ENCODE peak calls at places on chromosome 16, in seven cellular contexts. S, V, M, N, Q, J and U are unnamed samples.

GRCh38 chr16:85278851-85279250 is 166.6 kb upstream of the CIBAR2 start:
- DNase-seq in Q (no peak), J (no peak), N (no peak), V (no peak), M (no peak), S (no peak), U (no peak)

GRCh38 chr16:78034530-78034929 is 12.2 kb downstream of the CLEC3A start:
- DNase-seq in S (no peak), N (no peak), Q (no peak), J (no peak), V (no peak), M (no peak), U (no peak)

GRCh38 chr16:31083981-31084380 is 4.8 kb downstream of the PRSS53 start:
- DNase-seq in J (no peak), V (no peak), M (no peak), N (no peak), S (no peak), Q (no peak), U (no peak)

GRCh38 chr16:26316683-26317464 is 625.1 kb downstream of the HS3ST4 start:
- DNase-seq in J (no peak), S (no peak), V (peak), N (no peak), M (peak), Q (no peak), U (no peak)

GRCh38 chr16:49010879-49011278 is 270.8 kb downstream of the CBLN1 start:
- DNase-seq in V (no peak), N (no peak), J (no peak), M (no peak), Q (no peak), S (no peak), U (no peak)

GRCh38 chr16:27972500-27972899 is 91.0 kb downstream of the GSG1L start:
- DNase-seq in M (peak), V (no peak), Q (peak), N (peak), J (no peak), S (peak), U (no peak)

GRCh38 chr16:29784901-29785500 is 5.5 kb upstream of the KIF22 start:
- DNase-seq in Q (no peak), V (peak), J (no peak), S (peak), N (peak), M (peak), U (no peak)

GRCh38 chr16:57591086-57591869 is 37.2 kb upstream of the ADGRG1 start:
- DNase-seq in M (peak), N (peak), Q (peak), J (no peak), V (peak), S (peak), U (peak)

GRCh38 chr16:15856901-15857778 is at the start of gene MYH11:
- DNase-seq in Q (no peak), V (peak), M (peak), N (no peak), J (no peak), S (no peak), U (no peak)

GRCh38 chr16:66601471-66601870 is 3.0 kb upstream of the CMTM3 start:
- DNase-seq in N (no peak), S (no peak), M (no peak), V (no peak), J (no peak), Q (no peak), U (no peak)

GRCh38 chr16:27723711-27724490 is 174.0 kb downstream of the KATNIP start:
- DNase-seq in Q (no peak), S (no peak), N (no peak), J (no peak), V (no peak), M (no peak), U (no peak)

GRCh38 chr16:85759631-85760419 is 8.9 kb upstream of the C16orf74 start:
- DNase-seq in N (no peak), V (no peak), S (no peak), J (no peak), Q (peak), M (no peak), U (peak)

GRCh38 chr16:86122681-86123342 is 223.8 kb downstream of the IRF8 start:
- DNase-seq in Q (no peak), S (no peak), N (no peak), M (no peak), V (no peak), J (no peak), U (no peak)

GRCh38 chr16:75864243-75864642 is 138.0 kb upstream of the CPHXL start:
- DNase-seq in J (no peak), V (no peak), Q (no peak), N (no peak), S (no peak), M (no peak), U (no peak)

GRCh38 chr16:1645914-1646525 is 32.1 kb upstream of the JPT2 start:
- DNase-seq in J (no peak), S (peak), V (no peak), Q (peak), M (no peak), N (no peak), U (no peak)

GRCh38 chr16:82653550-82654511 is 27.1 kb downstream of the CDH13 start:
- DNase-seq in V (no peak), Q (peak), N (peak), S (peak), M (no peak), J (peak), U (no peak)

GRCh38 chr16:29777576-29778360 is at the start of gene ZG16:
- DNase-seq in Q (no peak), N (no peak), S (no peak), M (no peak), V (no peak), J (no peak), U (no peak)

GRCh38 chr16:84548971-84549844 is 44.7 kb upstream of the MEAK7 start:
- DNase-seq in Q (no peak), J (no peak), N (no peak), M (no peak), S (peak), V (no peak), U (no peak)

GRCh38 chr16:66569827-66570405 is 3.7 kb downstream of the CMTM1 start:
- DNase-seq in Q (peak), J (no peak), S (no peak), M (no peak), V (no peak), N (peak), U (no peak)

GRCh38 chr16:2894231-2894630 is 11.2 kb downstream of the FLYWCH2 start:
- DNase-seq in S (no peak), J (no peak), Q (no peak), V (no peak), N (no peak), M (no peak), U (no peak)

GRCh38 chr16:85678821-85679220 is 9.9 kb downstream of the GINS2 start:
- DNase-seq in Q (no peak), M (no peak), S (no peak), J (no peak), V (no peak), N (no peak), U (no peak)

GRCh38 chr16:17206712-17207111 is 264.0 kb downstream of the XYLT1 start:
- DNase-seq in J (no peak), S (no peak), V (no peak), M (no peak), Q (no peak), N (peak), U (no peak)

GRCh38 chr16:14585287-14585686 is 44.8 kb downstream of the PARN start:
- DNase-seq in S (no peak), M (no peak), V (no peak), Q (no peak), J (no peak), N (no peak), U (no peak)

GRCh38 chr16:83931556-83931955 is 21.5 kb upstream of the OSGIN1 start:
- DNase-seq in M (no peak), S (no peak), V (no peak), N (no peak), J (no peak), Q (no peak), U (no peak)

GRCh38 chr16:14497245-14498082 is 132.6 kb downstream of the PARN start:
- DNase-seq in J (no peak), S (no peak), M (no peak), N (no peak), V (no peak), Q (no peak), U (no peak)

GRCh38 chr16:84643180-84643583 is 5.1 kb upstream of the KLHL36 start:
- DNase-seq in N (peak), M (no peak), Q (no peak), J (peak), S (no peak), V (no peak), U (peak)

GRCh38 chr16:83011101-83011720 is 384.4 kb downstream of the CDH13 start:
- DNase-seq in J (no peak), Q (no peak), N (no peak), M (no peak), V (no peak), S (no peak), U (no peak)

GRCh38 chr16:50609049-50609832 is 61.0 kb downstream of the NKD1 start:
- DNase-seq in S (no peak), M (no peak), J (no peak), Q (no peak), N (no peak), V (no peak), U (no peak)

GRCh38 chr16:86578499-86579267 is at the start of gene FOXL1:
- DNase-seq in V (no peak), J (peak), Q (no peak), N (no peak), S (no peak), M (peak), U (no peak)

GRCh38 chr16:50011707-50012106 is 13.3 kb upstream of the CNEP1R1 start:
- DNase-seq in Q (no peak), N (no peak), J (no peak), V (no peak), M (no peak), S (no peak), U (no peak)

GRCh38 chr16:4654946-4655590 is 30.4 kb downstream of the MGRN1 start:
- DNase-seq in J (no peak), V (no peak), Q (no peak), N (no peak), S (no peak), M (no peak), U (no peak)

GRCh38 chr16:4653981-4654380 is 29.4 kb downstream of the MGRN1 start:
- DNase-seq in M (no peak), J (no peak), N (no peak), S (no peak), V (no peak), Q (peak), U (no peak)

GRCh38 chr16:4656221-4656620 is 31.6 kb downstream of the MGRN1 start:
- DNase-seq in S (no peak), N (no peak), J (no peak), V (no peak), Q (no peak), M (no peak), U (no peak)

GRCh38 chr16:4655801-4656200 is 31.2 kb downstream of the MGRN1 start:
- DNase-seq in J (no peak), V (no peak), N (no peak), Q (no peak), M (no peak), S (no peak), U (no peak)

GRCh38 chr16:4654387-4654901 is 29.8 kb downstream of the MGRN1 start:
- DNase-seq in S (no peak), V (no peak), M (no peak), J (no peak), N (no peak), Q (no peak), U (no peak)
- TF ChIP-seq CTCF in S (no peak), V (no peak), M (no peak), J (no peak), N (no peak), Q (no peak), U (no peak)

GRCh38 chr16:8869212-8869987 is 594 bp upstream of the CARHSP1 start:
- DNase-seq in V (no peak), M (peak), N (no peak), Q (no peak), S (no peak), J (no peak), U (peak)
- TF ChIP-seq CTCF in V (no peak), M (no peak), N (peak), Q (no peak), S (no peak), J (no peak), U (peak)

GRCh38 chr16:11497329-11497805 is 89.4 kb downstream of the LITAF start:
- DNase-seq in Q (peak), N (peak), V (no peak), S (no peak), M (peak), J (no peak), U (peak)
- TF ChIP-seq CTCF in Q (no peak), N (peak), V (no peak), S (no peak), M (no peak), J (peak), U (no peak)

DNA sequence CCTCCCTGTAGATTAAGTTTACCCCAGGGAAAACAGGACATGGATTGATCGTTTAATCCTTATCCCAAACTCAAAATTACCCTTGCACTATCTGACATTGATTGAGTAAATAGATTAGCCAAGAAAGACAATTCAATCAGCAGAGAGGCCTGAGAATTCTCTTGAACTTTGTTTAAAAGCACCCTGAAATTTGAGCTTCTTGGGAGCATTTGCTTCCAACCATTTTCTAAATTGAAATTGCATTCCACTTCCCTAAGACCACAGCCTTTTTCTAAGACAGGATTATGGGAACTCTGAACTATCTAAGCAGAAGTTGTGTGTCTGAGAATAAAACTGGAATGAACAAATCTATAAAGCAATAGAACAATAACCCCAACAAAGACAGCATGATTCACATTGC is 76.6 kb upstream of the TNRC6A start:
- DNase-seq in M (no peak), S (no peak), N (no peak), Q (no peak), J (no peak), V (no peak), U (no peak)
- TF ChIP-seq CTCF in M (no peak), S (no peak), N (no peak), Q (no peak), J (no peak), V (no peak), U (no peak)

GRCh38 chr16:20637247-20637646 is 60.2 kb downstream of the ACSM1 start:
- DNase-seq in Q (no peak), M (no peak), J (no peak), S (no peak), V (no peak), N (no peak), U (no peak)
- TF ChIP-seq CTCF in Q (no peak), M (no peak), J (no peak), S (no peak), V (no peak), N (no peak), U (no peak)

GRCh38 chr16:53695070-53695469 is 8.6 kb downstream of the RPGRIP1L start:
- DNase-seq in N (peak), J (peak), M (no peak), Q (no peak), V (no peak), S (no peak), U (no peak)

GRCh38 chr16:53689636-53690035 is 14.0 kb downstream of the RPGRIP1L start:
- DNase-seq in V (no peak), M (no peak), Q (no peak), N (no peak), J (no peak), S (no peak), U (no peak)

DNA sequence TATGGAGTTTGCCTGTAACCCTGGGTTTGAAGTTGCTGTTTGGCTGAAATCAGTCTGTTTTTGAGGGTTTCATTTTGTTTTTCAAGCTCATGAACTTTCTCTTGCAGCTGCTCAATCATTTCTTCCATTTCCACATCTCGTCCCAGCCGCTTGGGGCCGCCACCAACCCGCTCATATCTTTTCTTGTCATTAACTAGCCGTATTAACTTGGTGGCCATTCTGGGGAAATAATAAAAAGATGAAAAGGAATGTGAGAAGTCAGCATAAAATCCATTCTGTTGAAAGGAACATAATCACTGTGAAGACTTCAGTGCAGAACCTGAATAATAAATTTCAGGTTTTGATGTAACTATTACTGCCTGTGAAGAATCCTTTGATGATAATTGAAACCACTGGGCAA is 11.5 kb downstream of the RPGRIP1L start:
- DNase-seq in N (no peak), Q (no peak), J (no peak), M (peak), V (no peak), S (no peak), U (no peak)
- TF ChIP-seq CTCF in N (no peak), Q (peak), J (no peak), M (peak), V (peak), S (no peak), U (no peak)

GRCh38 chr16:89572478-89573205 is 2.9 kb upstream of the CPNE7 start:
- DNase-seq in Q (no peak), J (no peak), M (no peak), V (no peak), S (no peak), N (no peak), U (peak)

GRCh38 chr16:89573826-89574680 is 1.5 kb upstream of the CPNE7 start:
- DNase-seq in V (no peak), J (no peak), M (no peak), Q (no peak), S (no peak), N (no peak), U (peak)

GRCh38 chr16:89576173-89577054 is 856 bp downstream of the CPNE7 start:
- DNase-seq in M (no peak), Q (no peak), S (no peak), N (no peak), J (no peak), V (no peak), U (peak)

GRCh38 chr16:89575247-89576172 is at the start of gene CPNE7:
- DNase-seq in S (no peak), N (no peak), V (no peak), M (peak), Q (peak), J (no peak), U (peak)

DNA sequence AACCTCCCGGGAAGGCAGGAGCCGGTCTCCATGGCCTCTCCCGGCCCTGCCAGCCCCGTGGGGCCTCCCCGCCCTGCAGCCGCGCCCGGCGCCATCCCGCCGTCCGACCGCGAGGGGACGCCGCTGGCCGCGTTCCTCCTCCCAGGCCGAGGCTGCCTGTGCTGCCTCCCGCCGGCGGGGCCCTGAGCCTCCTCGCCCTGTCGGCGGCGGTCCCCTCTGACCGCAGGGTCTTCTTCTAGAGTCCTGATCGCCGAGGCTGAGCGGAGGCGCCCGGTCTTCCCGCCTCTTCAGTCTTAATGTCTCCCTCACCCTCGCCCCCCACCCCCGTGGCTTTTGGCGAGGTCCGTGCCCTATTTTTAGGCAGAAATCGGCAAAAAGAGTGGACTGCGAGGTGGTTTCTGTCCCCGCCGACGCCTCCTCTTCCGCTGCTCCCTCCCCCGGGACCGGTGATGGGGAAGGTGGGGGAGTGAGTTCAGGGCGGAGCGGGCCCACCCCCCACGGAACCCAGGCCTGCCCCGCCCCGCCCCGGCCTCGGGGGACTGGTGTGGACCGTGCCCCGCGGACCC is 794 bp upstream of the CPNE7 start:
- DNase-seq in N (peak), M (peak), J (no peak), V (peak), S (peak), Q (peak), U (peak)
- TF ChIP-seq CTCF in N (peak), M (peak), J (peak), V (peak), S (no peak), Q (peak), U (no peak)